ENCODE peak calls at places on chromosomes 13 and 19, in seven cellular contexts. L is activated T-cell treated with anti-CD3 and anti-CD28 coated beads for 1 hour, N is frontal cortex, B is fibroblast of the conjunctiva, H is HS-5, W is amygdala, X is esophagus squamous epithelium. D is an unnamed sample.

GRCh38 chr13:21749410-21749809 is 78.5 kb downstream of the FGF9 start:
- DNase-seq in L (no peak), N (no peak), B (no peak), H (no peak), W (no peak), X (no peak), D (no peak)

GRCh38 chr13:34303346-34303745 is 485.4 kb downstream of the RFC3 start:
- DNase-seq in L (no peak), N (no peak), B (no peak), H (no peak), W (no peak), X (no peak), D (no peak)

GRCh38 chr13:92806215-92806614 is 420.4 kb upstream of the GPC6 start:
- DNase-seq in L (no peak), N (no peak), B (no peak), H (no peak), W (no peak), X (no peak), D (no peak)

GRCh38 chr13:50712469-50712868 is 131.0 kb downstream of the DLEU7 start:
- DNase-seq in L (no peak), N (no peak), B (no peak), H (no peak), W (no peak), X (no peak), D (no peak)

GRCh38 chr13:27638521-27638920 is 16.8 kb downstream of the POLR1D start:
- DNase-seq in L (no peak), N (no peak), B (no peak), H (no peak), W (no peak), X (no peak), D (no peak)

GRCh38 chr13:51729853-51730553 is 74.0 kb downstream of the DHRS12 start:
- DNase-seq in L (no peak), N (no peak), B (peak), H (no peak), W (no peak), X (no peak), D (no peak)

GRCh38 chr13:37026778-37027177 is 26.2 kb downstream of the EXOSC8 start:
- DNase-seq in L (no peak), N (no peak), B (no peak), H (no peak), W (no peak), X (no peak), D (no peak)

GRCh38 chr13:48580185-48580803 is 47.4 kb upstream of the RCBTB2 start:
- DNase-seq in L (peak), N (peak), B (peak), H (no peak), W (no peak), X (no peak), D (peak)

GRCh38 chr13:44578064-44578394 is 1.9 kb upstream of the TSC22D1 start:
- DNase-seq in L (no peak), N (no peak), B (peak), H (no peak), W (no peak), X (no peak), D (no peak)

GRCh38 chr19:17642656-17643055 is 45.5 kb downstream of the UNC13A start:
- DNase-seq in L (no peak), N (no peak), B (no peak), H (no peak), W (no peak), X (no peak), D (no peak)

GRCh38 chr19:55369651-55370304 is 485 bp downstream of the IL11 start:
- DNase-seq in L (no peak), N (peak), B (no peak), H (peak), W (no peak), X (no peak), D (no peak)

GRCh38 chr19:47994209-47994802 is at the start of gene ELSPBP1:
- DNase-seq in L (no peak), N (no peak), B (no peak), H (no peak), W (no peak), X (no peak), D (no peak)

GRCh38 chr13:39672378-39673132 is 17.1 kb downstream of the COG6 start:
- DNase-seq in L (no peak), N (no peak), B (no peak), H (no peak), W (no peak), X (no peak), D (no peak)

GRCh38 chr13:110349239-110349638 is 42.2 kb downstream of the COL4A2 start:
- DNase-seq in L (no peak), N (no peak), B (no peak), H (no peak), W (no peak), X (no peak), D (no peak)

GRCh38 chr13:50401721-50402510 is 386.7 kb downstream of the KCNRG start:
- DNase-seq in L (no peak), N (no peak), B (no peak), H (no peak), W (no peak), X (no peak), D (no peak)

GRCh38 chr13:98653471-98653985 is 76.6 kb upstream of the STK24 start:
- DNase-seq in L (peak), N (peak), B (peak), H (no peak), W (peak), X (peak), D (peak)

GRCh38 chr13:40145139-40145538 is 489.7 kb downstream of the COG6 start:
- DNase-seq in L (no peak), N (no peak), B (no peak), H (no peak), W (no peak), X (no peak), D (no peak)

D was measured in CD8-positive, alpha-beta T cell.